ENCODE peak calls at places on chromosome 2, in nine cellular contexts. L is hippocampal formation; M is GM20000; U is transverse colon; D is activated CD4-positive, alpha-beta T cell treated with anti-CD3 and anti-CD28 coated beads, Interleukin-2, amount 50 U/mL, for 48 hours; E is B cell; J is NCI-H526; K is T-helper 1 cell; R is HAP-1. Z is an unnamed sample.

GRCh38 chr2:11169333-11169732 is 14.1 kb downstream of the SLC66A3 start:
- DNase-seq in J (no peak), L (no peak), R (no peak), E (no peak), D (no peak), M (no peak), K (no peak), U (no peak), Z (no peak)

GRCh38 chr2:61179701-61180639 is 18.0 kb downstream of the C2orf74 start:
- DNase-seq in L (peak; percentile 19), E (no peak), K (no peak), J (no peak), R (peak; percentile 19), M (no peak), U (no peak), D (no peak), Z (no peak)

GRCh38 chr2:135832891-135833290 is 4.1 kb downstream of the LCT start:
- DNase-seq in R (no peak), L (no peak), D (no peak), K (no peak), U (no peak), E (no peak), J (no peak), M (no peak), Z (no peak)

GRCh38 chr2:234241656-234242445 is 191.3 kb downstream of the SPP2 start:
- DNase-seq in R (no peak), K (no peak), E (no peak), U (no peak), J (no peak), D (no peak), M (no peak), L (no peak), Z (peak; percentile 17)

GRCh38 chr2:170544817-170545216 is 170.3 kb upstream of the SP5 start:
- DNase-seq in D (no peak), E (no peak), R (no peak), M (no peak), U (no peak), K (no peak), L (no peak), J (no peak), Z (no peak)

GRCh38 chr2:186927867-186928191 is 78.9 kb upstream of the ZSWIM2 start:
- DNase-seq in D (no peak), J (no peak), R (no peak), E (no peak), L (no peak), K (no peak), M (no peak), U (no peak), Z (no peak)

GRCh38 chr2:48346124-48346536 is 183.8 kb upstream of the STON1 start:
- DNase-seq in R (no peak), E (no peak), J (no peak), M (no peak), D (no peak), L (peak; percentile 67), U (peak; percentile 19), K (no peak), Z (no peak)

GRCh38 chr2:11674983-11675382 is 5.0 kb upstream of the NTSR2 start:
- DNase-seq in D (no peak), U (no peak), J (no peak), R (no peak), M (no peak), K (no peak), E (no peak), L (no peak), Z (no peak)

GRCh38 chr2:46985512-46985911 is 69.9 kb upstream of the MCFD2 start:
- DNase-seq in K (no peak), L (no peak), U (no peak), R (no peak), E (no peak), J (no peak), M (no peak), D (peak; percentile 52), Z (no peak)

GRCh38 chr2:234496835-234497591 is at the start of gene ARL4C:
- DNase-seq in M (peak; percentile 89), U (peak; percentile 66), D (peak; percentile 62), E (peak; percentile 77), L (no peak), K (peak; percentile 78), J (peak; percentile 78), R (peak; percentile 80), Z (peak; percentile 77)

GRCh38 chr2:22043784-22044183 is 920.0 kb downstream of the TDRD15 start:
- DNase-seq in D (no peak), E (no peak), M (no peak), R (no peak), U (no peak), K (no peak), L (no peak), J (no peak), Z (no peak)

GRCh38 chr2:128252501-128252900 is 66.2 kb downstream of the HS6ST1 start:
- DNase-seq in L (no peak), J (no peak), U (no peak), M (no peak), E (no peak), K (no peak), R (no peak), D (no peak), Z (no peak)

GRCh38 chr2:52077159-52077558 is 1045.2 kb upstream of the NRXN1 start:
- DNase-seq in R (no peak), E (no peak), U (no peak), L (no peak), D (no peak), K (no peak), J (no peak), M (no peak), Z (no peak)

GRCh38 chr2:31762085-31762484 is 181.3 kb upstream of the SRD5A2 start:
- DNase-seq in R (no peak), L (no peak), D (no peak), K (no peak), M (no peak), U (no peak), J (peak; percentile 4), E (no peak), Z (no peak)

GRCh38 chr2:1104364-1104763 is 153.7 kb downstream of the SNTG2 start:
- DNase-seq in L (no peak), M (no peak), R (no peak), J (no peak), U (no peak), E (no peak), D (no peak), K (no peak), Z (no peak)

GRCh38 chr2:119402645-119403560 is 28.8 kb upstream of the TMEM37 start:
- DNase-seq in K (no peak), E (no peak), U (peak; percentile 71), R (no peak), M (no peak), J (no peak), D (no peak), L (no peak), Z (no peak)